ENCODE peak calls at places on chromosomes 13 and 19, in six cellular contexts. One of them, this sample, is unnamed.

GRCh38 chr13:65913173-65913572 is 1317.0 kb downstream of the PCDH9 start:
- DNase-seq in HCT116: peak
- DNase-seq in sigmoid colon: no peak
- DNase-seq in HL-60: no peak
- DNase-seq in stomach: no peak
- DNase-seq in GM23338: no peak
- DNase-seq in this sample: no peak

GRCh38 chr19:37007587-37008220 is 70.5 kb upstream of the ZNF420 start:
- DNase-seq in HCT116: no peak
- DNase-seq in sigmoid colon: peak
- DNase-seq in HL-60: peak
- DNase-seq in stomach: peak
- DNase-seq in GM23338: peak
- DNase-seq in this sample: no peak

GRCh38 chr13:78827471-78827870 is 168.5 kb upstream of the OBI1 start:
- DNase-seq in HCT116: no peak
- DNase-seq in sigmoid colon: no peak
- DNase-seq in HL-60: no peak
- DNase-seq in stomach: no peak
- DNase-seq in GM23338: peak
- DNase-seq in this sample: no peak

GRCh38 chr13:101514695-101515275 is 62.3 kb downstream of the ITGBL1 start:
- DNase-seq in HCT116: peak
- DNase-seq in sigmoid colon: no peak
- DNase-seq in HL-60: no peak
- DNase-seq in stomach: no peak
- DNase-seq in GM23338: peak
- DNase-seq in this sample: no peak

GRCh38 chr13:48009298-48009697 is 8.2 kb upstream of the SUCLA2 start:
- DNase-seq in HCT116: no peak
- DNase-seq in sigmoid colon: no peak
- DNase-seq in HL-60: peak
- DNase-seq in stomach: no peak
- DNase-seq in GM23338: no peak
- DNase-seq in this sample: no peak

GRCh38 chr19:45640849-45641273 is 1.7 kb upstream of the EML2 start:
- DNase-seq in HCT116: peak
- DNase-seq in sigmoid colon: no peak
- DNase-seq in HL-60: no peak
- DNase-seq in stomach: peak
- DNase-seq in GM23338: peak
- DNase-seq in this sample: no peak

GRCh38 chr19:16002380-16002779 is 53.6 kb downstream of the OR10H4 start:
- DNase-seq in HCT116: no peak
- DNase-seq in sigmoid colon: no peak
- DNase-seq in HL-60: peak
- DNase-seq in stomach: no peak
- DNase-seq in GM23338: no peak
- DNase-seq in this sample: no peak

GRCh38 chr13:64925727-64926126 is 2304.4 kb downstream of the PCDH9 start:
- DNase-seq in HCT116: no peak
- DNase-seq in sigmoid colon: no peak
- DNase-seq in HL-60: no peak
- DNase-seq in stomach: no peak
- DNase-seq in GM23338: no peak
- DNase-seq in this sample: no peak

GRCh38 chr19:43380771-43381386 is 27.4 kb downstream of the CD177 start:
- DNase-seq in HCT116: no peak
- DNase-seq in sigmoid colon: no peak
- DNase-seq in HL-60: no peak
- DNase-seq in stomach: peak
- DNase-seq in GM23338: no peak
- DNase-seq in this sample: no peak

GRCh38 chr19:39407644-39408391 is 1.2 kb downstream of the ZFP36 start:
- DNase-seq in HCT116: no peak
- DNase-seq in sigmoid colon: peak
- DNase-seq in HL-60: peak
- DNase-seq in stomach: peak
- DNase-seq in GM23338: peak
- DNase-seq in this sample: no peak

GRCh38 chr19:16898306-16899015 is 9.7 kb downstream of the F2RL3 start:
- DNase-seq in HCT116: no peak
- DNase-seq in sigmoid colon: no peak
- DNase-seq in HL-60: no peak
- DNase-seq in stomach: no peak
- DNase-seq in GM23338: no peak
- DNase-seq in this sample: no peak

GRCh38 chr19:35868172-35868822 is at the start of gene APLP1:
- DNase-seq in HCT116: no peak
- DNase-seq in sigmoid colon: peak
- DNase-seq in HL-60: peak
- DNase-seq in stomach: peak
- DNase-seq in GM23338: peak
- DNase-seq in this sample: no peak

GRCh38 chr19:43290568-43291359 is 21.4 kb upstream of the PSG9 start:
- DNase-seq in HCT116: no peak
- DNase-seq in sigmoid colon: no peak
- DNase-seq in HL-60: no peak
- DNase-seq in stomach: no peak
- DNase-seq in GM23338: peak
- DNase-seq in this sample: no peak

GRCh38 chr19:31099470-31100190 is 249.6 kb downstream of the TSHZ3 start:
- DNase-seq in HCT116: no peak
- DNase-seq in sigmoid colon: no peak
- DNase-seq in HL-60: no peak
- DNase-seq in stomach: no peak
- DNase-seq in GM23338: no peak
- DNase-seq in this sample: no peak

GRCh38 chr19:52494518-52494917 is 33.0 kb upstream of the ZNF808 start:
- DNase-seq in HCT116: no peak
- DNase-seq in sigmoid colon: no peak
- DNase-seq in HL-60: no peak
- DNase-seq in stomach: no peak
- DNase-seq in GM23338: no peak
- DNase-seq in this sample: no peak

GRCh38 chr13:93147946-93148345 is 78.7 kb upstream of the GPC6 start:
- DNase-seq in HCT116: no peak
- DNase-seq in sigmoid colon: no peak
- DNase-seq in HL-60: no peak
- DNase-seq in stomach: no peak
- DNase-seq in GM23338: no peak
- DNase-seq in this sample: no peak

GRCh38 chr19:3057275-3057714 is 5.0 kb downstream of the TLE5 start:
- DNase-seq in HCT116: no peak
- DNase-seq in sigmoid colon: peak
- DNase-seq in HL-60: no peak
- DNase-seq in stomach: peak
- DNase-seq in GM23338: no peak
- DNase-seq in this sample: no peak

GRCh38 chr13:27541386-27541785 is 78.9 kb downstream of the LNX2 start:
- DNase-seq in HCT116: no peak
- DNase-seq in sigmoid colon: no peak
- DNase-seq in HL-60: no peak
- DNase-seq in stomach: no peak
- DNase-seq in GM23338: no peak
- DNase-seq in this sample: no peak

GRCh38 chr19:16085115-16085514 is 8.8 kb downstream of the TPM4 start:
- DNase-seq in HCT116: no peak
- DNase-seq in sigmoid colon: no peak
- DNase-seq in HL-60: peak
- DNase-seq in stomach: no peak
- DNase-seq in GM23338: no peak
- DNase-seq in this sample: no peak

GRCh38 chr13:53138369-53139036 is 109.9 kb downstream of the OLFM4 start:
- DNase-seq in HCT116: no peak
- DNase-seq in sigmoid colon: peak
- DNase-seq in HL-60: no peak
- DNase-seq in stomach: no peak
- DNase-seq in GM23338: no peak
- DNase-seq in this sample: no peak

GRCh38 chr13:53141336-53141735 is 112.7 kb downstream of the OLFM4 start:
- DNase-seq in HCT116: no peak
- DNase-seq in sigmoid colon: no peak
- DNase-seq in HL-60: no peak
- DNase-seq in stomach: no peak
- DNase-seq in GM23338: no peak
- DNase-seq in this sample: no peak

GRCh38 chr13:53137777-53138176 is 109.2 kb downstream of the OLFM4 start:
- DNase-seq in HCT116: no peak
- DNase-seq in sigmoid colon: no peak
- DNase-seq in HL-60: peak
- DNase-seq in stomach: no peak
- DNase-seq in GM23338: no peak
- DNase-seq in this sample: no peak

GRCh38 chr13:53131361-53131760 is 102.7 kb downstream of the OLFM4 start:
- DNase-seq in HCT116: no peak
- DNase-seq in sigmoid colon: no peak
- DNase-seq in HL-60: no peak
- DNase-seq in stomach: no peak
- DNase-seq in GM23338: no peak
- DNase-seq in this sample: no peak

DNA sequence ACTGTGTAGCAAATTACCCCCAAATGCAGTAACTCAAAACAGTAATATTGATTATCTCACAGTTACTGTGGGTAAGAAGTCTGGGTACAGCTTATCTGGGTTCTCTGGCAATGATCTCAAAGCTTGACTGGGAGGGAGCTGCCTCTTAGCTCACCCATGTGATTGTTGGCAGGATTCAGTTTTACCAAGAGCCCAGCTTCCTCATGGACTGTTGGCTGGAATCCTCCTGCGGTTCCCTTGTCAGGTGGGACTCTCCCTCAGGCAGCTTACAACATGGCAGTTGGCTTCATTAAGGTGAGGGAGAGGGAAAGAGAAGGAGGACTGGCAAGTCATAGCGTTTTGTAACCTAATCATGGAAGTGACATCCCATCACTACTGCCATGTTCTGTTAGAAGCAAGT is 107.9 kb downstream of the OLFM4 start:
- DNase-seq in HCT116: no peak
- DNase-seq in sigmoid colon: no peak
- DNase-seq in HL-60: no peak
- DNase-seq in stomach: no peak
- DNase-seq in GM23338: no peak
- DNase-seq in this sample: no peak
- TF ChIP-seq POLR2AphosphoS5 in HCT116: no peak
- TF ChIP-seq POLR2AphosphoS5 in sigmoid colon: no peak
- TF ChIP-seq POLR2AphosphoS5 in HL-60: no peak
- TF ChIP-seq POLR2AphosphoS5 in stomach: no peak
- TF ChIP-seq POLR2AphosphoS5 in GM23338: no peak
- TF ChIP-seq POLR2AphosphoS5 in this sample: no peak

GRCh38 chr19:8323781-8324185 is 2.5 kb downstream of the RPS28 start:
- DNase-seq in HCT116: no peak
- DNase-seq in sigmoid colon: no peak
- DNase-seq in HL-60: no peak
- DNase-seq in stomach: no peak
- DNase-seq in GM23338: no peak
- DNase-seq in this sample: no peak
- TF ChIP-seq POLR2AphosphoS5 in HCT116: peak
- TF ChIP-seq POLR2AphosphoS5 in sigmoid colon: no peak
- TF ChIP-seq POLR2AphosphoS5 in HL-60: peak
- TF ChIP-seq POLR2AphosphoS5 in stomach: no peak
- TF ChIP-seq POLR2AphosphoS5 in GM23338: no peak
- TF ChIP-seq POLR2AphosphoS5 in this sample: peak

GRCh38 chr13:40983725-40984669 is 35.1 kb downstream of the ELF1 start:
- DNase-seq in HCT116: no peak
- DNase-seq in sigmoid colon: no peak
- DNase-seq in HL-60: no peak
- DNase-seq in stomach: no peak
- DNase-seq in GM23338: no peak
- DNase-seq in this sample: no peak

GRCh38 chr13:40983269-40983668 is 35.8 kb downstream of the ELF1 start:
- DNase-seq in HCT116: no peak
- DNase-seq in sigmoid colon: no peak
- DNase-seq in HL-60: no peak
- DNase-seq in stomach: no peak
- DNase-seq in GM23338: no peak
- DNase-seq in this sample: no peak

GRCh38 chr13:40981949-40982348 is 37.2 kb downstream of the ELF1 start:
- DNase-seq in HCT116: no peak
- DNase-seq in sigmoid colon: no peak
- DNase-seq in HL-60: no peak
- DNase-seq in stomach: no peak
- DNase-seq in GM23338: no peak
- DNase-seq in this sample: no peak

GRCh38 chr13:40981361-40981760 is 37.8 kb downstream of the ELF1 start:
- DNase-seq in HCT116: no peak
- DNase-seq in sigmoid colon: no peak
- DNase-seq in HL-60: peak
- DNase-seq in stomach: no peak
- DNase-seq in GM23338: no peak
- DNase-seq in this sample: no peak

GRCh38 chr13:40982772-40983171 is 36.3 kb downstream of the ELF1 start:
- DNase-seq in HCT116: no peak
- DNase-seq in sigmoid colon: no peak
- DNase-seq in HL-60: peak
- DNase-seq in stomach: no peak
- DNase-seq in GM23338: no peak
- DNase-seq in this sample: no peak
- TF ChIP-seq POLR2AphosphoS5 in HCT116: no peak
- TF ChIP-seq POLR2AphosphoS5 in sigmoid colon: peak
- TF ChIP-seq POLR2AphosphoS5 in HL-60: peak
- TF ChIP-seq POLR2AphosphoS5 in stomach: peak
- TF ChIP-seq POLR2AphosphoS5 in GM23338: no peak
- TF ChIP-seq POLR2AphosphoS5 in this sample: peak

DNA sequence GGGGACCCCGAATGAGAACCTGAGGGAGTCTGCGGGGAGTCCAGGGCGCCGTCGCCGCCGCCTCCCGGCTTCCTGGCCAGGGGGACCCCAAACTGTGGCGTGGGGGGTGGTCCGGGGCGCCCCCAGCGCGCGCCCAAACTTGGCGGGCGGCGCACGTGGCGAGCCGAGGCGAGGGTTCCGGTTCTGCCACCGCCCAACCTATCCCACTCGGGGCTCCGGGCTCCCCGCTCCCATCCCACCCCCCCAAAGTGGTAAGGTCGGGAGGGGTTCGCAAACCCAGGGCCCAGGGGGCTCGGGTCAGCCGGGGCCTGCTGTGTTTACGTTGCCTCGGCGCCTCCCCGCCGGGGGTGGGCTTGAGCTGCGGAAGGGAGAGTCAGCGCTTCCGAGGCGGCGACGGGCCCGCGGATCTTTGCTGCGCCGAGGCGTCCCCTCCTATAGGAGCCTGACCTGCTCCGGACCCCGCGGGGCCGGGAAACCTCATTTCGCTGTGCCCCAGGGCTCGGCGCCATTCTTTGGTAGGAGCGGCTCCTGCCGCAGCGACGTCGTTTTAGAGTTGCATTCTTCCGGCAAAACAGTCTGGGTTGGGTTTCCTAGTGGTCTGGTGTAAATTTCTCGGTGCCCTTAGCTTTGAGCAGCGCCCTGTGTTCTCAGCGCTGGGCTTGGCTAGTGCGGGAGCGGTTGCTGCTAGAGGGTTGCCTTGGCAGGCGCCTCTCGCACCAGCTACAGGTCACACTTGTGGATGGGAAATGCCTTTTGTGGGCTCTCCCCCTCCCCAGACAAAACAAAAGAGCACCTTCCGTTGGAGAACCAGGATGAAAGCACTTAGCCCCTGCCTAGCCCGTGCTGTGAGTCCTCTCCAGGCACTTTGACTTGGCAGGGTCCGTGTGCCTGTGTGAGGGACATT is 1.2 kb downstream of the DAZAP1 start:
- DNase-seq in HCT116: no peak
- DNase-seq in sigmoid colon: peak
- DNase-seq in HL-60: peak
- DNase-seq in stomach: peak
- DNase-seq in GM23338: peak
- DNase-seq in this sample: peak
- TF ChIP-seq POLR2AphosphoS5 in HCT116: peak
- TF ChIP-seq POLR2AphosphoS5 in sigmoid colon: peak
- TF ChIP-seq POLR2AphosphoS5 in HL-60: no peak
- TF ChIP-seq POLR2AphosphoS5 in stomach: no peak
- TF ChIP-seq POLR2AphosphoS5 in GM23338: no peak
- TF ChIP-seq POLR2AphosphoS5 in this sample: no peak